ENCODE peak calls at places on chromosomes 12 and 14, in five cellular contexts. L is neuronal stem cell; T is heart right ventricle; G is naive thymus-derived CD4-positive, alpha-beta T cell; O is Jurkat, Clone E6-1. X is an unnamed sample.

GRCh38 chr14:60266021-60266937 is 17.3 kb downstream of the PPM1A start:
- DNase-seq in L (no peak), G (no peak), T (no peak), O (peak; percentile 46), X (no peak)

GRCh38 chr14:91303091-91303923 is 58.8 kb upstream of the GPR68 start:
- DNase-seq in O (peak; percentile 56), G (peak; percentile 62), L (peak; percentile 93), T (peak; percentile 82), X (peak; percentile 58)

GRCh38 chr12:33593753-33594152 is 154.1 kb upstream of the SYT10 start:
- DNase-seq in O (no peak), G (no peak), L (no peak), T (no peak), X (no peak)

GRCh38 chr14:54627718-54628345 is 60.9 kb downstream of the SAMD4A start:
- DNase-seq in O (peak; percentile 9), L (no peak), T (peak; percentile 85), G (no peak), X (peak; percentile 82)

GRCh38 chr12:47763481-47764344 is 5.0 kb upstream of the RAPGEF3 start:
- DNase-seq in G (no peak), L (no peak), T (no peak), O (no peak), X (no peak)

GRCh38 chr12:56190695-56191155 is 1.4 kb upstream of the SMARCC2 start:
- DNase-seq in G (no peak), T (no peak), L (peak; percentile 15), O (no peak), X (no peak)

GRCh38 chr12:790608-791007 is 38.2 kb downstream of the WNK1 start:
- DNase-seq in O (no peak), G (no peak), L (no peak), T (no peak), X (no peak)

GRCh38 chr12:8549381-8549780 is 8.7 kb upstream of the CLEC4E start:
- DNase-seq in G (no peak), O (no peak), T (no peak), L (no peak), X (no peak)

GRCh38 chr12:76470028-76470939 is 89.3 kb downstream of the OSBPL8 start:
- DNase-seq in O (no peak), L (no peak), G (no peak), T (peak; percentile 49), X (peak; percentile 29)

GRCh38 chr12:124650912-124651311 is 83.5 kb upstream of the NCOR2 start:
- DNase-seq in G (no peak), T (peak; percentile 66), L (no peak), O (no peak), X (no peak)

GRCh38 chr14:37610945-37611523 is 15.6 kb downstream of the TTC6 start:
- DNase-seq in T (no peak), G (no peak), O (no peak), L (no peak), X (no peak)

GRCh38 chr12:26112703-26113147 is 12.1 kb downstream of the BHLHE41 start:
- DNase-seq in T (no peak), O (no peak), L (no peak), G (no peak), X (no peak)

GRCh38 chr12:3972576-3972975 is 99.4 kb upstream of the PARP11 start:
- DNase-seq in O (peak; percentile 58), G (no peak), L (no peak), T (no peak), X (no peak)

GRCh38 chr14:91344107-91344506 is 73.5 kb downstream of the CCDC88C start:
- DNase-seq in L (no peak), G (no peak), O (no peak), T (no peak), X (no peak)

GRCh38 chr12:12505544-12506501 is 56.8 kb downstream of the DUSP16 start:
- DNase-seq in T (peak; percentile 20), O (no peak), G (no peak), L (no peak), X (no peak)

GRCh38 chr14:44960146-44960545 is 1.6 kb downstream of the KLHL28 start:
- DNase-seq in T (no peak), O (no peak), G (no peak), L (no peak), X (peak; percentile 9)
- H3K4me3 ChIP-seq in T (peak overlapping the region; percentile 80), O (peak overlapping the region; percentile 93), G (peak overlapping the region; percentile 99), L (no peak overlapping the region), X (peak overlapping the region; percentile 99)

DNA sequence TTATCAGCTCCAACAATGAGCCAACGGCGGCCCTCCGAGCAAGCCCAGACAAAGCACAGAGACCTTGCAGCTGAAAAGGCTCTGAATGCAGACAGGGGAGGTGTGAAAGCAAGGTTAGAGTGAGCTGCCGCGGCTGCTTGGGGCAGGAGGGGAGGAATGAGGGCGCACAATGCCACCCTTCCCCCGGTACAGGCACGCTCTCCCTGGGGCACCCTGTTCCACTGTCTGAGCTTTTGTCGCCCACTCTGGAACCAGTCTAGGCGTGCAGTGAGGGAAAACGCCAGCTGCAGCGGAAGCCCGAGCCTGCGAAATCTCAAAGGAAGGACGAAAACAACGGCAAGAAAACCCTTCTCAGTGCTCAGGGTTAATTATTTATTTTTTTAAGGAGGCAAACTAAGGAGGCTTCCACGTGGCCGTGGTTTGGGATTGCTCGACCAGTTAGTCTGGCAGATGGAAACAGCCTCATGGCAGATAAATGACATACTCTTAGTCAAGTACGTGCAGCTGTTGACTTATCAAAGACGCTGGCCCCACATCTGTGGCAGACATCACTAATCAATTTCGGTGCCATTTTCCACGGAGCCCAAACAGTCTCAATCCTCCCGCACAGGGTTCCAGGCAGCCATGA is 66.2 kb downstream of the RBM19 start:
- DNase-seq in O (no peak), L (no peak), G (no peak), T (no peak), X (no peak)
- H3K4me3 ChIP-seq in O (no peak overlapping the region), L (no peak overlapping the region), G (no peak overlapping the region), T (no peak overlapping the region), X (no peak overlapping the region)

GRCh38 chr12:75389061-75389460 is 1.8 kb upstream of the GLIPR1L2 start:
- DNase-seq in L (no peak), T (no peak), G (no peak), O (no peak), X (no peak)

GRCh38 chr12:75390899-75391538 is at the start of gene GLIPR1L2:
- DNase-seq in O (peak; percentile 83), G (peak; percentile 86), L (peak; percentile 94), T (peak; percentile 95), X (peak; percentile 78)

GRCh38 chr12:75390156-75390898 is 562 bp upstream of the GLIPR1L2 start:
- DNase-seq in L (no peak), T (no peak), O (no peak), G (no peak), X (no peak)

GRCh38 chr12:75389706-75390105 is 1.2 kb upstream of the GLIPR1L2 start:
- DNase-seq in L (no peak), O (no peak), G (no peak), T (no peak), X (no peak)
- H3K4me3 ChIP-seq in L (no peak overlapping the region), O (no peak overlapping the region), G (no peak overlapping the region), T (peak overlapping the region; percentile 69), X (peak overlapping the region; percentile 79)

GRCh38 chr14:85878874-85879273 is 348.9 kb downstream of the FLRT2 start:
- DNase-seq in T (no peak), L (no peak), G (no peak), O (no peak), X (no peak)

GRCh38 chr14:85883971-85884370 is 354.0 kb downstream of the FLRT2 start:
- DNase-seq in O (no peak), T (no peak), G (no peak), L (no peak), X (no peak)
- H3K4me3 ChIP-seq in O (no peak overlapping the region), T (no peak overlapping the region), G (no peak overlapping the region), L (no peak overlapping the region), X (no peak overlapping the region)

DNA sequence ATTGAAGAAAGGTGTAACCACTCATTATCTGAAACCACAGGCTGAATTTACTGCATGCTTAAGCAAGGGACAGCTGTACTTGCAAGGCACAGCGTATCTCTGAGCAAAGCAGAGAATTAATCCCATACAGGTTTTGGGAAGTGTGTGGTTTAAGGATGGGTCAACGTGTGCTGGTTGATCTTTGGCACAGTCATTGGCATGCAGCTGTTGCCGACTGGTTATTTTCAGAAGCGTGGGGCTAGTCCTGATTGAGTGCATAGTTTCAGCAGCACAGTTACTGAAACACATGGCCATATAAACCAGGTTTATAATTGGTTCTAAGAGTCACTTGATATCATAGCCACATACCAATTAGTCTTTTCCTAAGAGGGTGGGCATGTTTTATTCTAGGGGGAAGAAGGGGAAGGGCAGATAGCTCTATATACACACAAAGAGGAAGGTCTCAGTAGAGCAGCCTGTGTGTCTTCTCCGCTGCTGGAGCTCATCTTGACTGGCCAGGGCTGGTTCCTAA is 10.9 kb upstream of the RPS6KL1 start:
- DNase-seq in O (no peak), G (no peak), L (no peak), T (no peak), X (no peak)
- H3K4me3 ChIP-seq in O (no peak overlapping the region), G (no peak overlapping the region), L (no peak overlapping the region), T (no peak overlapping the region), X (no peak overlapping the region)

GRCh38 chr14:105060751-105061427 is 4.3 kb downstream of the GPR132 start:
- DNase-seq in O (no peak), L (no peak), T (peak; percentile 17), G (peak; percentile 51), X (peak; percentile 60)
- H3K4me3 ChIP-seq in O (no peak overlapping the region), L (no peak overlapping the region), T (peak overlapping the region; percentile 22), G (peak overlapping the region; percentile 74), X (peak overlapping the region; percentile 37)

X was measured in CD4-positive, CD25-positive, alpha-beta regulatory T cell.